ENCODE peak calls at places on chromosomes 3 and 15, in seven cellular contexts. G is AG04450, Z is Panc1, L is heart right ventricle, J is cardiac fibroblast, T is pancreas, E is fibroblast of pulmonary artery. A is an unnamed sample.

GRCh38 chr15:64619880-64620839 is 155.2 kb downstream of the RBPMS2 start:
- DNase-seq in G (no peak), Z (no peak), L (no peak), J (peak; percentile 83), T (no peak), E (peak; percentile 65), A (no peak)

GRCh38 chr3:52181543-52181942 is 16.4 kb upstream of the ALAS1 start:
- DNase-seq in G (no peak), Z (no peak), L (no peak), J (peak; percentile 75), T (no peak), E (peak; percentile 78), A (no peak)

GRCh38 chr15:67241132-67241855 is 13.2 kb downstream of the AAGAB start:
- DNase-seq in G (no peak), Z (no peak), L (no peak), J (no peak), T (no peak), E (no peak), A (no peak)

GRCh38 chr3:194906229-194906629 is 220.5 kb downstream of the FAM43A start:
- DNase-seq in G (peak; percentile 13), Z (no peak), L (no peak), J (peak; percentile 89), T (no peak), E (peak; percentile 75), A (peak; percentile 11)

GRCh38 chr15:74788716-74789151 is 6.9 kb downstream of the CSK start:
- DNase-seq in G (no peak), Z (no peak), L (no peak), J (no peak), T (no peak), E (no peak), A (no peak)

GRCh38 chr3:186109897-186110803 is 1.3 kb upstream of the ETV5 start:
- DNase-seq in G (no peak), Z (no peak), L (no peak), J (peak; percentile 55), T (peak; percentile 53), E (peak; percentile 58), A (no peak)

GRCh38 chr15:60350121-60350520 is 47.7 kb downstream of the ANXA2 start:
- DNase-seq in G (no peak), Z (no peak), L (no peak), J (peak; percentile 22), T (no peak), E (no peak), A (no peak)

GRCh38 chr15:74845581-74845980 is 2.6 kb upstream of the ULK3 start:
- DNase-seq in G (no peak), Z (no peak), L (no peak), J (no peak), T (no peak), E (no peak), A (no peak)

GRCh38 chr3:35617370-35617769 is 22.0 kb upstream of the ARPP21 start:
- DNase-seq in G (no peak), Z (no peak), L (no peak), J (no peak), T (no peak), E (no peak), A (no peak)

GRCh38 chr3:71104586-71104985 is 478.9 kb downstream of the FOXP1 start:
- DNase-seq in G (no peak), Z (no peak), L (no peak), J (no peak), T (no peak), E (no peak), A (no peak)

GRCh38 chr3:57974796-57975388 is 33.3 kb upstream of the FLNB start:
- DNase-seq in G (peak; percentile 87), Z (peak; percentile 82), L (no peak), J (peak; percentile 93), T (no peak), E (peak; percentile 93), A (peak; percentile 94)

GRCh38 chr15:61097057-61097456 is 132.0 kb downstream of the RORA start:
- DNase-seq in G (no peak), Z (no peak), L (no peak), J (no peak), T (no peak), E (no peak), A (no peak)

GRCh38 chr3:132721479-132722164 is 587 bp downstream of the NPHP3 start:
- DNase-seq in G (no peak), Z (no peak), L (peak; percentile 60), J (peak; percentile 69), T (peak; percentile 80), E (peak; percentile 76), A (no peak)
- TF ChIP-seq CTCF in G (peak; percentile 38), Z (no peak), L (no peak), J (peak; percentile 52), T (peak; percentile 32), E (peak; percentile 33), A (no peak)

DNA sequence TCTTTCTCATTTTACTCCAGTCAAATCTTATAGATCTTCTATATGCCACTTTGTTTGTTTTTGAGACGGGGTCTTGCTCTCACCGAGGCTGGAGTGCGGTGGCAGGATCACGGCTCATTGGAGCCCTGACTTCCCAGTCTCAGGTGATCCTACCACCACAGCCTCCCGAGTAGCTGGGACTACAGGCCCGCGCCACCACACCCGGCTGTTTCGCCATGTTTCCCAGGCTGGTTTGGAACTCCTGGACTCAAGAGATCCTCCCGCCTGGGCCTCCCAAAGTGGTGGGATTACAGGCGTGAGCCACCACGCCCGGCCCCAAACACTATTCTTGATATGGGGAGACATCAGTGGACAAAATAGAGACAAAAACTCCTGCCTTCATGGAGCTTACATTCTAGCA is 927 bp upstream of the TFDP2 start:
- DNase-seq in G (no peak), Z (no peak), L (no peak), J (no peak), T (no peak), E (no peak), A (no peak)
- H3K4me3 ChIP-seq in G (no peak overlapping the region), Z (no peak overlapping the region), L (no peak overlapping the region), J (no peak overlapping the region), T (no peak overlapping the region), E (no peak overlapping the region), A (no peak overlapping the region)

GRCh38 chr3:59065240-59065639 is 15.4 kb upstream of the CFAP20DC start:
- DNase-seq in G (no peak), Z (no peak), L (no peak), J (peak; percentile 27), T (no peak), E (no peak), A (no peak)

GRCh38 chr3:59069838-59070237 is 20.0 kb upstream of the CFAP20DC start:
- DNase-seq in G (no peak), Z (no peak), L (no peak), J (no peak), T (no peak), E (no peak), A (no peak)

GRCh38 chr3:59064728-59065127 is 14.9 kb upstream of the CFAP20DC start:
- DNase-seq in G (no peak), Z (no peak), L (no peak), J (no peak), T (no peak), E (no peak), A (no peak)

GRCh38 chr3:59064276-59064675 is 14.5 kb upstream of the CFAP20DC start:
- DNase-seq in G (no peak), Z (no peak), L (no peak), J (no peak), T (no peak), E (no peak), A (no peak)
- TF ChIP-seq CTCF in G (no peak), Z (peak; percentile 24), L (no peak), J (no peak), T (no peak), E (no peak), A (peak; percentile 20)

DNA sequence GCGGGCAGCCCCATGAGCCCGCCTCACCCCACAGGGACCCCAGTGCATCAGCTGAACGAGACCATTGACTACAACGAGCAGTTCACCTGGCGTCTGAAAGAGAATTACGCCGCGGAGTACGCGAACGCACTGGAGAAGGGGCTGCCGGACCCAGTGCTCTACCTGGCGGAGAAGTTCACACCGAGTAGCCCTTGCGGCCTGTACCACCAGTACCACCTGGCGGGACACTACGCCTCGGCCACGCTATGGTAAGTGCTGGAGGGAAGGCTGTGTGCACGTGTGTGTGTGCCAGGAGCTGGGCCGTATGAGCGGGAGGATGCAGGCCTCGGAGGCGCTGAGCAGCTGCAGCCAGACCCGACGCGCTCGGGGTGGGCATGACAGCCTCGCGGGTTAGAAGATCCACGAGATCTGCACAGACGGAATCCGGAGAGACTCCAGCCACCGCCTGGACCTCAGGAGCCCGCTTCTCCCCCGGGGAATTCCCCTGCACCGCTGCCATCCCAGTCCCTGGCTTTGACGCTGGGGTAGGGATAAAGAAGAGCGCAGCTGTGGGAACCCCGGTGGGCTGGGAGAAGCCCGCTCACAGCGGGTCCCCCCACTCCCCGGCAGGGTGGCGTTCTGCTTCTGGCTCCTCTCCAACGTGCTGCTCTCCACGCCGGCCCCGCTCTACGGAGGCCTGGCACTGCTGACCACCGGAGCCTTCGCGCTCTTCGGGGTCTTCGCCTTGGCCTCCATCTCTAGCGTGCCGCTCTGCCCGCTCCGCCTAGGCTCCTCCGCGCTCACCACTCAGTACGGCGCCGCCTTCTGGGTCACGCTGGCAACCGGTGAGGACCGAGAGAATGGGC is 2.6 kb downstream of the DUOXA2 start:
- DNase-seq in G (no peak), Z (no peak), L (no peak), J (no peak), T (no peak), E (no peak), A (no peak)
- H3K4me3 ChIP-seq in G (no peak overlapping the region), Z (no peak overlapping the region), L (no peak overlapping the region), J (no peak overlapping the region), T (no peak overlapping the region), E (no peak overlapping the region), A (no peak overlapping the region)